ENCODE peak calls at places on chromosomes 16 and 17, in seven cellular contexts. One of them, this sample, is unnamed.

GRCh38 chr17:44965491-44966234 is 2.4 kb downstream of the C1QL1 start:
- DNase-seq in stimulated activated CD8-positive, alpha-beta memory T cell treated with anti-CD3 and anti-CD28 coated beads, Interleukin-7, amount 100 ng/mL, for 24 hours: no peak
- DNase-seq in ovary: no peak
- DNase-seq in activated B cell treated with CpG ODN at 0.5 μM for 24 hours: no peak
- DNase-seq in OCI-M1: no peak
- DNase-seq in activated T-helper 2 cell treated with anti-CD3 and anti-CD28 coated beads, Interferon-gamma antibody, Interleukin-2, Interleukin-4, amounts not matched to agents 10 μg/mL and 5 μg/mL and 100 μg/mL, durations not matched to agents 14 hours and 24 hours and 36 hours: no peak
- DNase-seq in NCI-H510A treated with DMSO at 0.1 percent for 48 hours: no peak
- DNase-seq in this sample: no peak

GRCh38 chr16:89924298-89924924 is 1.3 kb downstream of the TUBB3 start:
- DNase-seq in stimulated activated CD8-positive, alpha-beta memory T cell treated with anti-CD3 and anti-CD28 coated beads, Interleukin-7, amount 100 ng/mL, for 24 hours: no peak
- DNase-seq in ovary: peak
- DNase-seq in activated B cell treated with CpG ODN at 0.5 μM for 24 hours: no peak
- DNase-seq in OCI-M1: peak
- DNase-seq in activated T-helper 2 cell treated with anti-CD3 and anti-CD28 coated beads, Interferon-gamma antibody, Interleukin-2, Interleukin-4, amounts not matched to agents 10 μg/mL and 5 μg/mL and 100 μg/mL, durations not matched to agents 14 hours and 24 hours and 36 hours: no peak
- DNase-seq in NCI-H510A treated with DMSO at 0.1 percent for 48 hours: no peak
- DNase-seq in this sample: no peak

GRCh38 chr17:59884861-59885260 is 7.9 kb downstream of the TUBD1 start:
- DNase-seq in stimulated activated CD8-positive, alpha-beta memory T cell treated with anti-CD3 and anti-CD28 coated beads, Interleukin-7, amount 100 ng/mL, for 24 hours: no peak
- DNase-seq in ovary: no peak
- DNase-seq in activated B cell treated with CpG ODN at 0.5 μM for 24 hours: no peak
- DNase-seq in OCI-M1: no peak
- DNase-seq in activated T-helper 2 cell treated with anti-CD3 and anti-CD28 coated beads, Interferon-gamma antibody, Interleukin-2, Interleukin-4, amounts not matched to agents 10 μg/mL and 5 μg/mL and 100 μg/mL, durations not matched to agents 14 hours and 24 hours and 36 hours: no peak
- DNase-seq in NCI-H510A treated with DMSO at 0.1 percent for 48 hours: no peak
- DNase-seq in this sample: no peak

GRCh38 chr16:8541868-8542267 is 48.4 kb downstream of the TMEM114 start:
- DNase-seq in stimulated activated CD8-positive, alpha-beta memory T cell treated with anti-CD3 and anti-CD28 coated beads, Interleukin-7, amount 100 ng/mL, for 24 hours: no peak
- DNase-seq in ovary: no peak
- DNase-seq in activated B cell treated with CpG ODN at 0.5 μM for 24 hours: no peak
- DNase-seq in OCI-M1: no peak
- DNase-seq in activated T-helper 2 cell treated with anti-CD3 and anti-CD28 coated beads, Interferon-gamma antibody, Interleukin-2, Interleukin-4, amounts not matched to agents 10 μg/mL and 5 μg/mL and 100 μg/mL, durations not matched to agents 14 hours and 24 hours and 36 hours: no peak
- DNase-seq in NCI-H510A treated with DMSO at 0.1 percent for 48 hours: no peak
- DNase-seq in this sample: no peak

GRCh38 chr16:85360323-85361277 is 248.3 kb upstream of the CIBAR2 start:
- DNase-seq in stimulated activated CD8-positive, alpha-beta memory T cell treated with anti-CD3 and anti-CD28 coated beads, Interleukin-7, amount 100 ng/mL, for 24 hours: no peak
- DNase-seq in ovary: no peak
- DNase-seq in activated B cell treated with CpG ODN at 0.5 μM for 24 hours: no peak
- DNase-seq in OCI-M1: no peak
- DNase-seq in activated T-helper 2 cell treated with anti-CD3 and anti-CD28 coated beads, Interferon-gamma antibody, Interleukin-2, Interleukin-4, amounts not matched to agents 10 μg/mL and 5 μg/mL and 100 μg/mL, durations not matched to agents 14 hours and 24 hours and 36 hours: no peak
- DNase-seq in NCI-H510A treated with DMSO at 0.1 percent for 48 hours: peak
- DNase-seq in this sample: no peak

GRCh38 chr17:13429201-13429600 is 172.5 kb downstream of the HS3ST3A1 start:
- DNase-seq in stimulated activated CD8-positive, alpha-beta memory T cell treated with anti-CD3 and anti-CD28 coated beads, Interleukin-7, amount 100 ng/mL, for 24 hours: no peak
- DNase-seq in ovary: no peak
- DNase-seq in activated B cell treated with CpG ODN at 0.5 μM for 24 hours: no peak
- DNase-seq in OCI-M1: no peak
- DNase-seq in activated T-helper 2 cell treated with anti-CD3 and anti-CD28 coated beads, Interferon-gamma antibody, Interleukin-2, Interleukin-4, amounts not matched to agents 10 μg/mL and 5 μg/mL and 100 μg/mL, durations not matched to agents 14 hours and 24 hours and 36 hours: no peak
- DNase-seq in NCI-H510A treated with DMSO at 0.1 percent for 48 hours: no peak
- DNase-seq in this sample: no peak

GRCh38 chr17:80999224-81000088 is 7.8 kb downstream of the CHMP6 start:
- DNase-seq in stimulated activated CD8-positive, alpha-beta memory T cell treated with anti-CD3 and anti-CD28 coated beads, Interleukin-7, amount 100 ng/mL, for 24 hours: no peak
- DNase-seq in ovary: no peak
- DNase-seq in activated B cell treated with CpG ODN at 0.5 μM for 24 hours: no peak
- DNase-seq in OCI-M1: no peak
- DNase-seq in activated T-helper 2 cell treated with anti-CD3 and anti-CD28 coated beads, Interferon-gamma antibody, Interleukin-2, Interleukin-4, amounts not matched to agents 10 μg/mL and 5 μg/mL and 100 μg/mL, durations not matched to agents 14 hours and 24 hours and 36 hours: no peak
- DNase-seq in NCI-H510A treated with DMSO at 0.1 percent for 48 hours: no peak
- DNase-seq in this sample: no peak

GRCh38 chr16:59412275-59412841 is 678.2 kb upstream of the GOT2 start:
- DNase-seq in stimulated activated CD8-positive, alpha-beta memory T cell treated with anti-CD3 and anti-CD28 coated beads, Interleukin-7, amount 100 ng/mL, for 24 hours: no peak
- DNase-seq in ovary: no peak
- DNase-seq in activated B cell treated with CpG ODN at 0.5 μM for 24 hours: no peak
- DNase-seq in OCI-M1: peak
- DNase-seq in activated T-helper 2 cell treated with anti-CD3 and anti-CD28 coated beads, Interferon-gamma antibody, Interleukin-2, Interleukin-4, amounts not matched to agents 10 μg/mL and 5 μg/mL and 100 μg/mL, durations not matched to agents 14 hours and 24 hours and 36 hours: no peak
- DNase-seq in NCI-H510A treated with DMSO at 0.1 percent for 48 hours: peak
- DNase-seq in this sample: no peak

GRCh38 chr17:14360851-14361250 is 60.0 kb downstream of the HS3ST3B1 start:
- DNase-seq in stimulated activated CD8-positive, alpha-beta memory T cell treated with anti-CD3 and anti-CD28 coated beads, Interleukin-7, amount 100 ng/mL, for 24 hours: no peak
- DNase-seq in ovary: no peak
- DNase-seq in activated B cell treated with CpG ODN at 0.5 μM for 24 hours: no peak
- DNase-seq in OCI-M1: no peak
- DNase-seq in activated T-helper 2 cell treated with anti-CD3 and anti-CD28 coated beads, Interferon-gamma antibody, Interleukin-2, Interleukin-4, amounts not matched to agents 10 μg/mL and 5 μg/mL and 100 μg/mL, durations not matched to agents 14 hours and 24 hours and 36 hours: no peak
- DNase-seq in NCI-H510A treated with DMSO at 0.1 percent for 48 hours: no peak
- DNase-seq in this sample: no peak

GRCh38 chr17:28727727-28728363 is 743 bp upstream of the NEK8 start:
- DNase-seq in stimulated activated CD8-positive, alpha-beta memory T cell treated with anti-CD3 and anti-CD28 coated beads, Interleukin-7, amount 100 ng/mL, for 24 hours: peak
- DNase-seq in ovary: peak
- DNase-seq in activated B cell treated with CpG ODN at 0.5 μM for 24 hours: peak
- DNase-seq in OCI-M1: peak
- DNase-seq in activated T-helper 2 cell treated with anti-CD3 and anti-CD28 coated beads, Interferon-gamma antibody, Interleukin-2, Interleukin-4, amounts not matched to agents 10 μg/mL and 5 μg/mL and 100 μg/mL, durations not matched to agents 14 hours and 24 hours and 36 hours: peak
- DNase-seq in NCI-H510A treated with DMSO at 0.1 percent for 48 hours: peak
- DNase-seq in this sample: no peak

GRCh38 chr17:71447644-71448043 is 673.2 kb upstream of the SOX9 start:
- DNase-seq in stimulated activated CD8-positive, alpha-beta memory T cell treated with anti-CD3 and anti-CD28 coated beads, Interleukin-7, amount 100 ng/mL, for 24 hours: no peak
- DNase-seq in ovary: no peak
- DNase-seq in activated B cell treated with CpG ODN at 0.5 μM for 24 hours: no peak
- DNase-seq in OCI-M1: no peak
- DNase-seq in activated T-helper 2 cell treated with anti-CD3 and anti-CD28 coated beads, Interferon-gamma antibody, Interleukin-2, Interleukin-4, amounts not matched to agents 10 μg/mL and 5 μg/mL and 100 μg/mL, durations not matched to agents 14 hours and 24 hours and 36 hours: no peak
- DNase-seq in NCI-H510A treated with DMSO at 0.1 percent for 48 hours: no peak
- DNase-seq in this sample: no peak

GRCh38 chr17:60416368-60416925 is 5.8 kb upstream of the CHCT1 start:
- DNase-seq in stimulated activated CD8-positive, alpha-beta memory T cell treated with anti-CD3 and anti-CD28 coated beads, Interleukin-7, amount 100 ng/mL, for 24 hours: no peak
- DNase-seq in ovary: no peak
- DNase-seq in activated B cell treated with CpG ODN at 0.5 μM for 24 hours: no peak
- DNase-seq in OCI-M1: no peak
- DNase-seq in activated T-helper 2 cell treated with anti-CD3 and anti-CD28 coated beads, Interferon-gamma antibody, Interleukin-2, Interleukin-4, amounts not matched to agents 10 μg/mL and 5 μg/mL and 100 μg/mL, durations not matched to agents 14 hours and 24 hours and 36 hours: no peak
- DNase-seq in NCI-H510A treated with DMSO at 0.1 percent for 48 hours: no peak
- DNase-seq in this sample: no peak

GRCh38 chr16:3145660-3146059 is 10.8 kb downstream of the ZNF213 start:
- DNase-seq in stimulated activated CD8-positive, alpha-beta memory T cell treated with anti-CD3 and anti-CD28 coated beads, Interleukin-7, amount 100 ng/mL, for 24 hours: no peak
- DNase-seq in ovary: peak
- DNase-seq in activated B cell treated with CpG ODN at 0.5 μM for 24 hours: no peak
- DNase-seq in OCI-M1: no peak
- DNase-seq in activated T-helper 2 cell treated with anti-CD3 and anti-CD28 coated beads, Interferon-gamma antibody, Interleukin-2, Interleukin-4, amounts not matched to agents 10 μg/mL and 5 μg/mL and 100 μg/mL, durations not matched to agents 14 hours and 24 hours and 36 hours: no peak
- DNase-seq in NCI-H510A treated with DMSO at 0.1 percent for 48 hours: no peak
- DNase-seq in this sample: no peak

GRCh38 chr17:38628441-38628840 is 22.7 kb upstream of the SRCIN1 start:
- DNase-seq in stimulated activated CD8-positive, alpha-beta memory T cell treated with anti-CD3 and anti-CD28 coated beads, Interleukin-7, amount 100 ng/mL, for 24 hours: no peak
- DNase-seq in ovary: no peak
- DNase-seq in activated B cell treated with CpG ODN at 0.5 μM for 24 hours: no peak
- DNase-seq in OCI-M1: peak
- DNase-seq in activated T-helper 2 cell treated with anti-CD3 and anti-CD28 coated beads, Interferon-gamma antibody, Interleukin-2, Interleukin-4, amounts not matched to agents 10 μg/mL and 5 μg/mL and 100 μg/mL, durations not matched to agents 14 hours and 24 hours and 36 hours: no peak
- DNase-seq in NCI-H510A treated with DMSO at 0.1 percent for 48 hours: no peak
- DNase-seq in this sample: no peak

GRCh38 chr16:81646561-81646960 is 132.5 kb upstream of the PLCG2 start:
- DNase-seq in stimulated activated CD8-positive, alpha-beta memory T cell treated with anti-CD3 and anti-CD28 coated beads, Interleukin-7, amount 100 ng/mL, for 24 hours: no peak
- DNase-seq in ovary: no peak
- DNase-seq in activated B cell treated with CpG ODN at 0.5 μM for 24 hours: no peak
- DNase-seq in OCI-M1: peak
- DNase-seq in activated T-helper 2 cell treated with anti-CD3 and anti-CD28 coated beads, Interferon-gamma antibody, Interleukin-2, Interleukin-4, amounts not matched to agents 10 μg/mL and 5 μg/mL and 100 μg/mL, durations not matched to agents 14 hours and 24 hours and 36 hours: no peak
- DNase-seq in NCI-H510A treated with DMSO at 0.1 percent for 48 hours: no peak
- DNase-seq in this sample: no peak

GRCh38 chr17:78556812-78557211 is 20.4 kb downstream of the DNAH17 start:
- DNase-seq in stimulated activated CD8-positive, alpha-beta memory T cell treated with anti-CD3 and anti-CD28 coated beads, Interleukin-7, amount 100 ng/mL, for 24 hours: no peak
- DNase-seq in ovary: no peak
- DNase-seq in activated B cell treated with CpG ODN at 0.5 μM for 24 hours: no peak
- DNase-seq in OCI-M1: no peak
- DNase-seq in activated T-helper 2 cell treated with anti-CD3 and anti-CD28 coated beads, Interferon-gamma antibody, Interleukin-2, Interleukin-4, amounts not matched to agents 10 μg/mL and 5 μg/mL and 100 μg/mL, durations not matched to agents 14 hours and 24 hours and 36 hours: no peak
- DNase-seq in NCI-H510A treated with DMSO at 0.1 percent for 48 hours: no peak
- DNase-seq in this sample: no peak

GRCh38 chr16:80718480-80719220 is 85.7 kb downstream of the CDYL2 start:
- DNase-seq in stimulated activated CD8-positive, alpha-beta memory T cell treated with anti-CD3 and anti-CD28 coated beads, Interleukin-7, amount 100 ng/mL, for 24 hours: no peak
- DNase-seq in ovary: no peak
- DNase-seq in activated B cell treated with CpG ODN at 0.5 μM for 24 hours: no peak
- DNase-seq in OCI-M1: no peak
- DNase-seq in activated T-helper 2 cell treated with anti-CD3 and anti-CD28 coated beads, Interferon-gamma antibody, Interleukin-2, Interleukin-4, amounts not matched to agents 10 μg/mL and 5 μg/mL and 100 μg/mL, durations not matched to agents 14 hours and 24 hours and 36 hours: no peak
- DNase-seq in NCI-H510A treated with DMSO at 0.1 percent for 48 hours: peak
- DNase-seq in this sample: no peak

GRCh38 chr16:82344157-82344556 is 174.1 kb upstream of the MPHOSPH6 start:
- DNase-seq in stimulated activated CD8-positive, alpha-beta memory T cell treated with anti-CD3 and anti-CD28 coated beads, Interleukin-7, amount 100 ng/mL, for 24 hours: no peak
- DNase-seq in ovary: no peak
- DNase-seq in activated B cell treated with CpG ODN at 0.5 μM for 24 hours: no peak
- DNase-seq in OCI-M1: peak
- DNase-seq in activated T-helper 2 cell treated with anti-CD3 and anti-CD28 coated beads, Interferon-gamma antibody, Interleukin-2, Interleukin-4, amounts not matched to agents 10 μg/mL and 5 μg/mL and 100 μg/mL, durations not matched to agents 14 hours and 24 hours and 36 hours: no peak
- DNase-seq in NCI-H510A treated with DMSO at 0.1 percent for 48 hours: peak
- DNase-seq in this sample: no peak

GRCh38 chr17:78600181-78600651 is 23.0 kb upstream of the DNAH17 start:
- DNase-seq in stimulated activated CD8-positive, alpha-beta memory T cell treated with anti-CD3 and anti-CD28 coated beads, Interleukin-7, amount 100 ng/mL, for 24 hours: no peak
- DNase-seq in ovary: no peak
- DNase-seq in activated B cell treated with CpG ODN at 0.5 μM for 24 hours: no peak
- DNase-seq in OCI-M1: peak
- DNase-seq in activated T-helper 2 cell treated with anti-CD3 and anti-CD28 coated beads, Interferon-gamma antibody, Interleukin-2, Interleukin-4, amounts not matched to agents 10 μg/mL and 5 μg/mL and 100 μg/mL, durations not matched to agents 14 hours and 24 hours and 36 hours: no peak
- DNase-seq in NCI-H510A treated with DMSO at 0.1 percent for 48 hours: no peak
- DNase-seq in this sample: no peak

GRCh38 chr17:31072186-31072585 is 22.6 kb upstream of the NF1 start:
- DNase-seq in stimulated activated CD8-positive, alpha-beta memory T cell treated with anti-CD3 and anti-CD28 coated beads, Interleukin-7, amount 100 ng/mL, for 24 hours: no peak
- DNase-seq in ovary: no peak
- DNase-seq in activated B cell treated with CpG ODN at 0.5 μM for 24 hours: no peak
- DNase-seq in OCI-M1: no peak
- DNase-seq in activated T-helper 2 cell treated with anti-CD3 and anti-CD28 coated beads, Interferon-gamma antibody, Interleukin-2, Interleukin-4, amounts not matched to agents 10 μg/mL and 5 μg/mL and 100 μg/mL, durations not matched to agents 14 hours and 24 hours and 36 hours: no peak
- DNase-seq in NCI-H510A treated with DMSO at 0.1 percent for 48 hours: no peak
- DNase-seq in this sample: no peak

GRCh38 chr16:15781650-15782049 is 75.2 kb downstream of the MYH11 start:
- DNase-seq in stimulated activated CD8-positive, alpha-beta memory T cell treated with anti-CD3 and anti-CD28 coated beads, Interleukin-7, amount 100 ng/mL, for 24 hours: no peak
- DNase-seq in ovary: no peak
- DNase-seq in activated B cell treated with CpG ODN at 0.5 μM for 24 hours: no peak
- DNase-seq in OCI-M1: no peak
- DNase-seq in activated T-helper 2 cell treated with anti-CD3 and anti-CD28 coated beads, Interferon-gamma antibody, Interleukin-2, Interleukin-4, amounts not matched to agents 10 μg/mL and 5 μg/mL and 100 μg/mL, durations not matched to agents 14 hours and 24 hours and 36 hours: no peak
- DNase-seq in NCI-H510A treated with DMSO at 0.1 percent for 48 hours: no peak
- DNase-seq in this sample: no peak

GRCh38 chr17:78144146-78144719 is 2.0 kb upstream of the C17orf99 start:
- DNase-seq in stimulated activated CD8-positive, alpha-beta memory T cell treated with anti-CD3 and anti-CD28 coated beads, Interleukin-7, amount 100 ng/mL, for 24 hours: no peak
- DNase-seq in ovary: peak
- DNase-seq in activated B cell treated with CpG ODN at 0.5 μM for 24 hours: no peak
- DNase-seq in OCI-M1: peak
- DNase-seq in activated T-helper 2 cell treated with anti-CD3 and anti-CD28 coated beads, Interferon-gamma antibody, Interleukin-2, Interleukin-4, amounts not matched to agents 10 μg/mL and 5 μg/mL and 100 μg/mL, durations not matched to agents 14 hours and 24 hours and 36 hours: no peak
- DNase-seq in NCI-H510A treated with DMSO at 0.1 percent for 48 hours: no peak
- DNase-seq in this sample: no peak

GRCh38 chr17:28552201-28552999 is at the start of gene UNC119:
- DNase-seq in stimulated activated CD8-positive, alpha-beta memory T cell treated with anti-CD3 and anti-CD28 coated beads, Interleukin-7, amount 100 ng/mL, for 24 hours: peak
- DNase-seq in ovary: peak
- DNase-seq in activated B cell treated with CpG ODN at 0.5 μM for 24 hours: peak
- DNase-seq in OCI-M1: peak
- DNase-seq in activated T-helper 2 cell treated with anti-CD3 and anti-CD28 coated beads, Interferon-gamma antibody, Interleukin-2, Interleukin-4, amounts not matched to agents 10 μg/mL and 5 μg/mL and 100 μg/mL, durations not matched to agents 14 hours and 24 hours and 36 hours: peak
- DNase-seq in NCI-H510A treated with DMSO at 0.1 percent for 48 hours: peak
- DNase-seq in this sample: peak

GRCh38 chr16:4832698-4833343 is 14.3 kb downstream of the GLYR1 start:
- DNase-seq in stimulated activated CD8-positive, alpha-beta memory T cell treated with anti-CD3 and anti-CD28 coated beads, Interleukin-7, amount 100 ng/mL, for 24 hours: no peak
- DNase-seq in ovary: no peak
- DNase-seq in activated B cell treated with CpG ODN at 0.5 μM for 24 hours: no peak
- DNase-seq in OCI-M1: no peak
- DNase-seq in activated T-helper 2 cell treated with anti-CD3 and anti-CD28 coated beads, Interferon-gamma antibody, Interleukin-2, Interleukin-4, amounts not matched to agents 10 μg/mL and 5 μg/mL and 100 μg/mL, durations not matched to agents 14 hours and 24 hours and 36 hours: no peak
- DNase-seq in NCI-H510A treated with DMSO at 0.1 percent for 48 hours: no peak
- DNase-seq in this sample: no peak

GRCh38 chr17:7886227-7887037 is 2.2 kb upstream of the CHD3 start:
- DNase-seq in stimulated activated CD8-positive, alpha-beta memory T cell treated with anti-CD3 and anti-CD28 coated beads, Interleukin-7, amount 100 ng/mL, for 24 hours: no peak
- DNase-seq in ovary: peak
- DNase-seq in activated B cell treated with CpG ODN at 0.5 μM for 24 hours: peak
- DNase-seq in OCI-M1: peak
- DNase-seq in activated T-helper 2 cell treated with anti-CD3 and anti-CD28 coated beads, Interferon-gamma antibody, Interleukin-2, Interleukin-4, amounts not matched to agents 10 μg/mL and 5 μg/mL and 100 μg/mL, durations not matched to agents 14 hours and 24 hours and 36 hours: peak
- DNase-seq in NCI-H510A treated with DMSO at 0.1 percent for 48 hours: peak
- DNase-seq in this sample: no peak

GRCh38 chr16:5615868-5616642 is 518.5 kb upstream of the EEF2KMT start:
- DNase-seq in stimulated activated CD8-positive, alpha-beta memory T cell treated with anti-CD3 and anti-CD28 coated beads, Interleukin-7, amount 100 ng/mL, for 24 hours: peak
- DNase-seq in ovary: no peak
- DNase-seq in activated B cell treated with CpG ODN at 0.5 μM for 24 hours: no peak
- DNase-seq in OCI-M1: peak
- DNase-seq in activated T-helper 2 cell treated with anti-CD3 and anti-CD28 coated beads, Interferon-gamma antibody, Interleukin-2, Interleukin-4, amounts not matched to agents 10 μg/mL and 5 μg/mL and 100 μg/mL, durations not matched to agents 14 hours and 24 hours and 36 hours: peak
- DNase-seq in NCI-H510A treated with DMSO at 0.1 percent for 48 hours: no peak
- DNase-seq in this sample: no peak

GRCh38 chr17:75365009-75365930 is 40.2 kb downstream of the GRB2 start:
- DNase-seq in stimulated activated CD8-positive, alpha-beta memory T cell treated with anti-CD3 and anti-CD28 coated beads, Interleukin-7, amount 100 ng/mL, for 24 hours: no peak
- DNase-seq in ovary: no peak
- DNase-seq in activated B cell treated with CpG ODN at 0.5 μM for 24 hours: no peak
- DNase-seq in OCI-M1: peak
- DNase-seq in activated T-helper 2 cell treated with anti-CD3 and anti-CD28 coated beads, Interferon-gamma antibody, Interleukin-2, Interleukin-4, amounts not matched to agents 10 μg/mL and 5 μg/mL and 100 μg/mL, durations not matched to agents 14 hours and 24 hours and 36 hours: no peak
- DNase-seq in NCI-H510A treated with DMSO at 0.1 percent for 48 hours: no peak
- DNase-seq in this sample: no peak

GRCh38 chr17:27602721-27603445 is 28.1 kb upstream of the LGALS9 start:
- DNase-seq in stimulated activated CD8-positive, alpha-beta memory T cell treated with anti-CD3 and anti-CD28 coated beads, Interleukin-7, amount 100 ng/mL, for 24 hours: peak
- DNase-seq in ovary: peak
- DNase-seq in activated B cell treated with CpG ODN at 0.5 μM for 24 hours: peak
- DNase-seq in OCI-M1: peak
- DNase-seq in activated T-helper 2 cell treated with anti-CD3 and anti-CD28 coated beads, Interferon-gamma antibody, Interleukin-2, Interleukin-4, amounts not matched to agents 10 μg/mL and 5 μg/mL and 100 μg/mL, durations not matched to agents 14 hours and 24 hours and 36 hours: peak
- DNase-seq in NCI-H510A treated with DMSO at 0.1 percent for 48 hours: peak
- DNase-seq in this sample: peak

GRCh38 chr17:73705594-73705993 is 61.3 kb upstream of the SDK2 start:
- DNase-seq in stimulated activated CD8-positive, alpha-beta memory T cell treated with anti-CD3 and anti-CD28 coated beads, Interleukin-7, amount 100 ng/mL, for 24 hours: no peak
- DNase-seq in ovary: no peak
- DNase-seq in activated B cell treated with CpG ODN at 0.5 μM for 24 hours: no peak
- DNase-seq in OCI-M1: no peak
- DNase-seq in activated T-helper 2 cell treated with anti-CD3 and anti-CD28 coated beads, Interferon-gamma antibody, Interleukin-2, Interleukin-4, amounts not matched to agents 10 μg/mL and 5 μg/mL and 100 μg/mL, durations not matched to agents 14 hours and 24 hours and 36 hours: no peak
- DNase-seq in NCI-H510A treated with DMSO at 0.1 percent for 48 hours: no peak
- DNase-seq in this sample: no peak

GRCh38 chr16:85289760-85290625 is 177.7 kb upstream of the CIBAR2 start:
- DNase-seq in stimulated activated CD8-positive, alpha-beta memory T cell treated with anti-CD3 and anti-CD28 coated beads, Interleukin-7, amount 100 ng/mL, for 24 hours: no peak
- DNase-seq in ovary: no peak
- DNase-seq in activated B cell treated with CpG ODN at 0.5 μM for 24 hours: no peak
- DNase-seq in OCI-M1: no peak
- DNase-seq in activated T-helper 2 cell treated with anti-CD3 and anti-CD28 coated beads, Interferon-gamma antibody, Interleukin-2, Interleukin-4, amounts not matched to agents 10 μg/mL and 5 μg/mL and 100 μg/mL, durations not matched to agents 14 hours and 24 hours and 36 hours: no peak
- DNase-seq in NCI-H510A treated with DMSO at 0.1 percent for 48 hours: no peak
- DNase-seq in this sample: no peak

GRCh38 chr17:28105501-28105900 is 63.0 kb downstream of the NLK start:
- DNase-seq in stimulated activated CD8-positive, alpha-beta memory T cell treated with anti-CD3 and anti-CD28 coated beads, Interleukin-7, amount 100 ng/mL, for 24 hours: no peak
- DNase-seq in ovary: no peak
- DNase-seq in activated B cell treated with CpG ODN at 0.5 μM for 24 hours: no peak
- DNase-seq in OCI-M1: peak
- DNase-seq in activated T-helper 2 cell treated with anti-CD3 and anti-CD28 coated beads, Interferon-gamma antibody, Interleukin-2, Interleukin-4, amounts not matched to agents 10 μg/mL and 5 μg/mL and 100 μg/mL, durations not matched to agents 14 hours and 24 hours and 36 hours: no peak
- DNase-seq in NCI-H510A treated with DMSO at 0.1 percent for 48 hours: no peak
- DNase-seq in this sample: no peak

GRCh38 chr17:50845260-50846147 is 10.1 kb downstream of the WFIKKN2 start:
- DNase-seq in stimulated activated CD8-positive, alpha-beta memory T cell treated with anti-CD3 and anti-CD28 coated beads, Interleukin-7, amount 100 ng/mL, for 24 hours: no peak
- DNase-seq in ovary: peak
- DNase-seq in activated B cell treated with CpG ODN at 0.5 μM for 24 hours: no peak
- DNase-seq in OCI-M1: no peak
- DNase-seq in activated T-helper 2 cell treated with anti-CD3 and anti-CD28 coated beads, Interferon-gamma antibody, Interleukin-2, Interleukin-4, amounts not matched to agents 10 μg/mL and 5 μg/mL and 100 μg/mL, durations not matched to agents 14 hours and 24 hours and 36 hours: no peak
- DNase-seq in NCI-H510A treated with DMSO at 0.1 percent for 48 hours: no peak
- DNase-seq in this sample: no peak

GRCh38 chr16:12412890-12413289 is 390.8 kb downstream of the CPPED1 start:
- DNase-seq in stimulated activated CD8-positive, alpha-beta memory T cell treated with anti-CD3 and anti-CD28 coated beads, Interleukin-7, amount 100 ng/mL, for 24 hours: no peak
- DNase-seq in ovary: no peak
- DNase-seq in activated B cell treated with CpG ODN at 0.5 μM for 24 hours: no peak
- DNase-seq in OCI-M1: no peak
- DNase-seq in activated T-helper 2 cell treated with anti-CD3 and anti-CD28 coated beads, Interferon-gamma antibody, Interleukin-2, Interleukin-4, amounts not matched to agents 10 μg/mL and 5 μg/mL and 100 μg/mL, durations not matched to agents 14 hours and 24 hours and 36 hours: no peak
- DNase-seq in NCI-H510A treated with DMSO at 0.1 percent for 48 hours: no peak
- DNase-seq in this sample: no peak

GRCh38 chr16:11016993-11017392 is 72.6 kb downstream of the CLEC16A start:
- DNase-seq in stimulated activated CD8-positive, alpha-beta memory T cell treated with anti-CD3 and anti-CD28 coated beads, Interleukin-7, amount 100 ng/mL, for 24 hours: peak
- DNase-seq in ovary: no peak
- DNase-seq in activated B cell treated with CpG ODN at 0.5 μM for 24 hours: no peak
- DNase-seq in OCI-M1: peak
- DNase-seq in activated T-helper 2 cell treated with anti-CD3 and anti-CD28 coated beads, Interferon-gamma antibody, Interleukin-2, Interleukin-4, amounts not matched to agents 10 μg/mL and 5 μg/mL and 100 μg/mL, durations not matched to agents 14 hours and 24 hours and 36 hours: no peak
- DNase-seq in NCI-H510A treated with DMSO at 0.1 percent for 48 hours: no peak
- DNase-seq in this sample: no peak

GRCh38 chr16:74698220-74698619 is 2.4 kb downstream of the MLKL start:
- DNase-seq in stimulated activated CD8-positive, alpha-beta memory T cell treated with anti-CD3 and anti-CD28 coated beads, Interleukin-7, amount 100 ng/mL, for 24 hours: no peak
- DNase-seq in ovary: no peak
- DNase-seq in activated B cell treated with CpG ODN at 0.5 μM for 24 hours: no peak
- DNase-seq in OCI-M1: peak
- DNase-seq in activated T-helper 2 cell treated with anti-CD3 and anti-CD28 coated beads, Interferon-gamma antibody, Interleukin-2, Interleukin-4, amounts not matched to agents 10 μg/mL and 5 μg/mL and 100 μg/mL, durations not matched to agents 14 hours and 24 hours and 36 hours: no peak
- DNase-seq in NCI-H510A treated with DMSO at 0.1 percent for 48 hours: no peak
- DNase-seq in this sample: peak

GRCh38 chr16:11170201-11170600 is 85.8 kb downstream of the SOCS1 start:
- DNase-seq in stimulated activated CD8-positive, alpha-beta memory T cell treated with anti-CD3 and anti-CD28 coated beads, Interleukin-7, amount 100 ng/mL, for 24 hours: no peak
- DNase-seq in ovary: no peak
- DNase-seq in activated B cell treated with CpG ODN at 0.5 μM for 24 hours: no peak
- DNase-seq in OCI-M1: no peak
- DNase-seq in activated T-helper 2 cell treated with anti-CD3 and anti-CD28 coated beads, Interferon-gamma antibody, Interleukin-2, Interleukin-4, amounts not matched to agents 10 μg/mL and 5 μg/mL and 100 μg/mL, durations not matched to agents 14 hours and 24 hours and 36 hours: no peak
- DNase-seq in NCI-H510A treated with DMSO at 0.1 percent for 48 hours: no peak
- DNase-seq in this sample: no peak

This sample was measured in GM18507.